ENCODE peak calls at places on chromosomes 5 and 9, in six cellular contexts. Y, C, D, J, U and W are unnamed samples.

GRCh38 chr9:88732128-88732527 is 197.2 kb downstream of the NXNL2 start:
- DNase-seq in U (no peak), D (no peak), Y (no peak), C (no peak), J (no peak), W (no peak)

GRCh38 chr5:151820903-151821302 is 49.1 kb downstream of the G3BP1 start:
- DNase-seq in U (no peak), J (no peak), D (no peak), Y (no peak), C (no peak), W (no peak)

GRCh38 chr5:35041251-35041650 is 6.5 kb downstream of the AGXT2 start:
- DNase-seq in J (no peak), U (no peak), D (no peak), C (no peak), Y (no peak), W (peak)

GRCh38 chr9:129500166-129500862 is 120.6 kb downstream of the C9orf50 start:
- DNase-seq in U (peak), C (peak), D (peak), J (no peak), Y (no peak), W (no peak)

GRCh38 chr9:71509054-71509453 is 259.3 kb downstream of the CEMIP2 start:
- DNase-seq in Y (no peak), U (no peak), D (no peak), J (no peak), C (no peak), W (no peak)

GRCh38 chr9:70195456-70195855 is 63.3 kb upstream of the SMC5 start:
- DNase-seq in C (no peak), D (no peak), U (no peak), Y (no peak), J (no peak), W (no peak)

GRCh38 chr9:99234618-99235017 is 12.5 kb downstream of the SEC61B start:
- DNase-seq in J (no peak), Y (no peak), U (no peak), C (no peak), D (no peak), W (no peak)

GRCh38 chr5:5221731-5222130 is 81.6 kb downstream of the ADAMTS16 start:
- DNase-seq in J (no peak), Y (no peak), C (no peak), U (no peak), D (no peak), W (peak)

GRCh38 chr5:74685979-74686631 is 1.1 kb downstream of the HEXB start:
- DNase-seq in Y (no peak), C (no peak), U (no peak), J (no peak), D (no peak), W (no peak)

GRCh38 chr5:150318613-150319483 is 16.1 kb upstream of the ARSI start:
- DNase-seq in C (no peak), U (no peak), D (no peak), Y (peak), J (no peak), W (no peak)

GRCh38 chr5:116135344-116135743 is 50.5 kb downstream of the COMMD10 start:
- DNase-seq in D (no peak), U (no peak), Y (no peak), J (no peak), C (no peak), W (no peak)

GRCh38 chr9:120383999-120384924 is 195.7 kb downstream of the CDK5RAP2 start:
- DNase-seq in D (peak), J (no peak), Y (peak), C (no peak), U (no peak), W (no peak)

GRCh38 chr5:141517902-141518610 is 29.2 kb downstream of the PCDHGC5 start:
- DNase-seq in C (no peak), D (no peak), U (peak), Y (peak), J (no peak), W (no peak)

GRCh38 chr5:6715271-6715670 is 2.0 kb downstream of the TENT4A start:
- DNase-seq in U (no peak), Y (no peak), C (no peak), J (no peak), D (no peak), W (no peak)

GRCh38 chr5:122937914-122938313 is 92.5 kb downstream of the SNX24 start:
- DNase-seq in U (peak), C (no peak), D (no peak), Y (no peak), J (peak), W (no peak)

GRCh38 chr5:134567651-134568338 is 42.3 kb downstream of the JADE2 start:
- DNase-seq in U (no peak), C (no peak), Y (peak), D (no peak), J (peak), W (no peak)

GRCh38 chr9:131999692-132000551 is 79.7 kb downstream of the MED27 start:
- DNase-seq in U (no peak), D (no peak), Y (no peak), J (no peak), C (no peak), W (peak)

GRCh38 chr5:13985736-13986418 is 41.4 kb upstream of the DNAH5 start:
- DNase-seq in U (no peak), D (no peak), C (no peak), J (no peak), Y (peak), W (peak)

GRCh38 chr5:72390836-72391235 is 70.7 kb downstream of the PTCD2 start:
- DNase-seq in U (no peak), D (no peak), C (no peak), J (no peak), Y (peak), W (no peak)

GRCh38 chr5:176157656-176158055 is 80.6 kb upstream of the SIMC1 start:
- DNase-seq in J (no peak), C (no peak), U (no peak), D (no peak), Y (peak), W (peak)

GRCh38 chr9:135960328-135961276 is 571 bp downstream of the UBAC1 start:
- DNase-seq in J (no peak), D (no peak), C (no peak), U (peak), Y (peak), W (no peak)

GRCh38 chr9:23622396-23622795 is 203.6 kb downstream of the ELAVL2 start:
- DNase-seq in Y (no peak), D (no peak), C (no peak), U (no peak), J (no peak), W (no peak)

GRCh38 chr5:132408456-132408855 is 38.9 kb downstream of the SLC22A5 start:
- DNase-seq in Y (no peak), J (no peak), C (no peak), D (no peak), U (no peak), W (no peak)

GRCh38 chr5:132408965-132409364 is 39.5 kb downstream of the SLC22A5 start:
- DNase-seq in D (no peak), Y (no peak), C (no peak), U (no peak), J (no peak), W (no peak)

GRCh38 chr5:132413567-132413966 is 44.1 kb downstream of the SLC22A5 start:
- DNase-seq in C (no peak), D (no peak), J (no peak), U (no peak), Y (no peak), W (no peak)

GRCh38 chr5:132410451-132411381 is 41.2 kb downstream of the SLC22A5 start:
- DNase-seq in C (peak), U (peak), D (peak), Y (peak), J (peak), W (peak)

GRCh38 chr5:132411382-132411925 is 41.9 kb downstream of the SLC22A5 start:
- DNase-seq in C (no peak), D (no peak), U (no peak), J (no peak), Y (peak), W (no peak)
- H3K4me3 ChIP-seq in C (peak), D (peak), U (peak), J (peak), Y (peak), W (peak)

GRCh38 chr5:133053463-133053862 is 1.6 kb downstream of the HSPA4 start:
- DNase-seq in C (no peak), J (no peak), U (no peak), D (no peak), Y (no peak), W (no peak)
- H3K4me3 ChIP-seq in C (peak), J (no peak), U (peak), D (peak), Y (peak), W (peak)

GRCh38 chr9:4691794-4692193 is 12.4 kb downstream of the CDC37L1 start:
- DNase-seq in D (no peak), U (no peak), Y (no peak), C (no peak), J (no peak), W (peak)
- H3K4me3 ChIP-seq in D (no peak), U (no peak), Y (no peak), C (no peak), J (no peak), W (no peak)

DNA sequence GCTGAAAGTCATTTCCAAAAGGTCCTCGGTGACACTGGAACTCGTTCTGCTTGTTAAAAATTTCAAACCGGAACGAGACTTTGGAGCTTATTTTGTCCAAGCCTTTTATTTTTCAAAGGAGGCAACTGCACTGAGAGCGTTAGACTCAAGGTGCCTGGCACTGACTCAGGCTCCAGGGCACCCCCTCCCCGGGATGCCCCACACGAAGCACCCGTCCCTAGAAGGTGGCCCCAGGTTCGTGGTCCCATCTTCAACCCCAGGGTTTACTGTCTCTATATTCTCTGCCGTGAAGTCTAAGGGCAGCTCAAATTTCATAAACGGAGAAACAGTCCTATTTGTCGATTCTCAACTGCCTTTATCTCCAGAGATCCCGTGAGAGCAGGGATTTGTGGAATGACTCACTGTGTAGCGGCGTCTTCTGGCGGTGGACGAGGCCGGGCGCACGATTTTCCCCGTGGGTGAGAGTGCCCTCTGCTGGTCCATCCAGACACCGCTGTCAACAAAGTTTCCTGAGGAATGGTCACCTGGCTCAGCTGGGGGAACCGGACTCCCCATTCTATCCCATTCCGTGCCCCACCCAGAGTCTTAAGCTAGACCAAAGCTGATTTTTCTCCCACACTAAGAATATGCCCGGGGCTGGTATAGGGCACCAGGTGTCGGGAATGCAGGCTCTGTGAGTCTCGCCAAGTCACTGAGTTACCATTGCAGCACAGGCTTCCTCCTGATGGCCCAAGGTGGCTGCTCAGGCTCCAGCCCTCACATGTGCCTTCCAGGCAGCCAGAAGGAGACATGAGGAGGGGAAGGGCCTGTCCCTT is 27.1 kb upstream of the SLC6A19 start:
- DNase-seq in C (peak), D (peak), U (peak), Y (peak), J (no peak), W (peak)
- H3K4me3 ChIP-seq in C (no peak), D (no peak), U (no peak), Y (no peak), J (no peak), W (no peak)

GRCh38 chr5:172106511-172107356 is 81.3 kb downstream of the STK10 start:
- DNase-seq in J (no peak), U (peak), Y (peak), C (no peak), D (peak), W (no peak)
- H3K4me3 ChIP-seq in J (no peak), U (no peak), Y (peak), C (no peak), D (peak), W (no peak)